ENCODE peak calls at places on chromosomes 16 and 17, in seven cellular contexts. N is mammary epithelial cell, H is AG04449, F is endothelial cell, Y is NCI-H1930, T is non-pigmented ciliary epithelial cell, G is NB4. P is an unnamed sample.

GRCh38 chr17:3006801-3007200 is 56.6 kb downstream of the OR1D5 start:
- DNase-seq in H (no peak), N (no peak), F (no peak), G (no peak), Y (no peak), T (no peak), P (no peak)

GRCh38 chr16:81366316-81366932 is 51.7 kb downstream of the GAN start:
- DNase-seq in T (no peak), Y (no peak), F (no peak), H (no peak), N (peak), G (peak), P (peak)

GRCh38 chr17:50177983-50178834 is 12.4 kb downstream of the SGCA start:
- DNase-seq in G (peak), Y (peak), N (peak), F (peak), T (peak), H (no peak), P (peak)

GRCh38 chr17:27558842-27559505 is 72.0 kb upstream of the LGALS9 start:
- DNase-seq in G (no peak), T (no peak), N (no peak), F (no peak), H (no peak), Y (no peak), P (no peak)

GRCh38 chr17:18859256-18859655 is 1.3 kb downstream of the PRPSAP2 start:
- DNase-seq in H (no peak), Y (no peak), N (no peak), T (peak), G (peak), F (no peak), P (no peak)

GRCh38 chr16:18932243-18932997 is 6.2 kb upstream of the SMG1 start:
- DNase-seq in N (peak), G (no peak), H (peak), T (no peak), Y (no peak), F (no peak), P (no peak)

GRCh38 chr16:50068550-50068949 is 2.8 kb downstream of the HEATR3 start:
- DNase-seq in T (peak), G (no peak), F (no peak), H (peak), N (no peak), Y (no peak), P (no peak)

GRCh38 chr17:1001640-1002411 is 4.9 kb downstream of the TIMM22 start:
- DNase-seq in F (no peak), Y (no peak), G (no peak), T (no peak), N (no peak), H (no peak), P (no peak)

GRCh38 chr17:62933986-62934385 is 32.0 kb upstream of the TANC2 start:
- DNase-seq in Y (no peak), N (no peak), H (no peak), T (no peak), F (no peak), G (peak), P (no peak)

GRCh38 chr16:70478169-70478568 is 23.8 kb downstream of the FCSK start:
- DNase-seq in N (no peak), F (no peak), G (no peak), H (no peak), Y (no peak), T (no peak), P (no peak)

GRCh38 chr16:66296591-66296990 is 69.9 kb upstream of the CDH5 start:
- DNase-seq in H (no peak), T (no peak), N (no peak), G (no peak), F (no peak), Y (no peak), P (no peak)

GRCh38 chr17:2421315-2422147 is 20.7 kb upstream of the MNT start:
- DNase-seq in G (no peak), Y (peak), F (no peak), H (no peak), N (peak), T (no peak), P (no peak)

GRCh38 chr16:84471316-84471715 is 33.1 kb downstream of the MEAK7 start:
- DNase-seq in T (no peak), G (no peak), N (no peak), F (no peak), H (no peak), Y (no peak), P (no peak)

GRCh38 chr17:68612923-68613292 is 11.7 kb upstream of the FAM20A start:
- DNase-seq in G (no peak), F (no peak), N (no peak), T (no peak), Y (no peak), H (no peak), P (no peak)

GRCh38 chr16:79601092-79601977 is 798 bp upstream of the MAF start:
- DNase-seq in G (no peak), N (no peak), H (no peak), T (no peak), Y (no peak), F (peak), P (no peak)

GRCh38 chr17:76255801-76256429 is 9.2 kb upstream of the UBALD2 start:
- DNase-seq in T (no peak), F (no peak), H (no peak), G (no peak), Y (no peak), N (no peak), P (no peak)

GRCh38 chr17:694239-694638 is 20.4 kb downstream of the VPS53 start:
- DNase-seq in Y (no peak), H (peak), F (no peak), N (peak), T (peak), G (no peak), P (peak)

GRCh38 chr17:49469831-49470568 is 25.1 kb upstream of the NGFR start:
- DNase-seq in Y (no peak), N (no peak), F (no peak), G (no peak), H (no peak), T (no peak), P (no peak)

GRCh38 chr17:64547354-64547753 is 40.6 kb downstream of the CEP95 start:
- DNase-seq in F (no peak), N (no peak), G (no peak), H (no peak), Y (no peak), T (no peak), P (no peak)

GRCh38 chr17:12386240-12386639 is 279.4 kb upstream of the MYOCD start:
- DNase-seq in T (no peak), Y (no peak), F (no peak), G (no peak), N (no peak), H (no peak), P (no peak)

GRCh38 chr17:78041401-78042179 is 83.1 kb downstream of the TNRC6C start:
- DNase-seq in Y (no peak), N (no peak), T (no peak), H (no peak), G (no peak), F (no peak), P (no peak)

GRCh38 chr17:53649201-53649600 is 173.5 kb upstream of the KIF2B start:
- DNase-seq in G (no peak), F (no peak), T (no peak), H (no peak), Y (no peak), N (no peak), P (no peak)

GRCh38 chr16:46974352-46974751 is 878 bp upstream of the DNAJA2 start:
- DNase-seq in T (no peak), F (no peak), N (no peak), Y (no peak), G (peak), H (no peak), P (no peak)

GRCh38 chr16:77359065-77359502 is 75.8 kb downstream of the ADAMTS18 start:
- DNase-seq in H (no peak), Y (peak), N (peak), F (no peak), G (no peak), T (peak), P (no peak)

GRCh38 chr16:1014771-1015495 is 33.4 kb downstream of the SOX8 start:
- DNase-seq in F (no peak), T (no peak), H (no peak), N (no peak), G (no peak), Y (no peak), P (no peak)

GRCh38 chr16:11479916-11480315 is 106.8 kb downstream of the LITAF start:
- DNase-seq in N (no peak), F (no peak), T (no peak), H (no peak), G (no peak), Y (no peak), P (no peak)

GRCh38 chr17:3639981-3640596 is 3.5 kb downstream of the CTNS start:
- DNase-seq in H (peak), Y (no peak), N (no peak), F (no peak), G (peak), T (peak), P (no peak)

GRCh38 chr17:77580956-77581355 is 377.5 kb upstream of the TNRC6C start:
- DNase-seq in H (no peak), F (no peak), G (no peak), N (no peak), T (no peak), Y (no peak), P (no peak)

GRCh38 chr16:4655801-4656200 is 31.2 kb downstream of the MGRN1 start:
- DNase-seq in F (no peak), G (no peak), H (no peak), N (no peak), Y (no peak), T (no peak), P (no peak)

GRCh38 chr17:66447159-66447558 is 144.7 kb downstream of the PRKCA start:
- DNase-seq in F (no peak), G (no peak), Y (no peak), N (no peak), T (no peak), H (no peak), P (no peak)

GRCh38 chr16:29925805-29926674 is at the start of gene KCTD13:
- DNase-seq in T (no peak), Y (peak), G (peak), N (peak), H (no peak), F (peak), P (peak)

GRCh38 chr17:39867084-39867890 is 715 bp upstream of the ZPBP2 start:
- DNase-seq in Y (no peak), H (no peak), T (no peak), N (no peak), F (no peak), G (no peak), P (no peak)

GRCh38 chr16:25140459-25140858 is 28.9 kb downstream of the LCMT1 start:
- DNase-seq in H (no peak), N (peak), F (no peak), Y (no peak), T (no peak), G (no peak), P (no peak)

GRCh38 chr17:2087597-2088211 is 32.8 kb downstream of the HIC1 start:
- DNase-seq in H (no peak), F (no peak), T (no peak), N (no peak), G (peak), Y (no peak), P (no peak)

GRCh38 chr17:75783069-75783783 is 1.4 kb upstream of the UNK start:
- DNase-seq in F (no peak), T (no peak), Y (no peak), G (peak), H (no peak), N (peak), P (peak)

GRCh38 chr17:32992360-32993033 is 850 bp downstream of the SPACA3 start:
- DNase-seq in N (no peak), F (no peak), G (no peak), H (no peak), Y (no peak), T (no peak), P (no peak)

P was measured in NCI-H460.